ENCODE peak calls at places on chromosomes 3 and 15, in seven cellular contexts. I, K, R, E, L, J and S are unnamed samples.

GRCh38 chr3:22759636-22760310 is 443.4 kb upstream of the UBE2E2 start:
- DNase-seq in K (no peak), I (no peak), R (no peak), E (no peak), J (no peak), L (no peak), S (no peak)

GRCh38 chr15:91342091-91342490 is 242.0 kb downstream of the SV2B start:
- DNase-seq in L (no peak), J (no peak), R (no peak), I (no peak), E (no peak), K (no peak), S (no peak)

GRCh38 chr15:72231847-72232461 is 964 bp upstream of the PKM start:
- DNase-seq in L (peak), E (peak), R (peak), K (peak), I (peak), J (no peak), S (peak)

GRCh38 chr3:168467085-168467714 is 371.5 kb upstream of the GOLIM4 start:
- DNase-seq in L (no peak), J (no peak), I (peak), R (peak), K (no peak), E (peak), S (peak)

GRCh38 chr3:45272411-45272810 is 46.3 kb upstream of the TMEM158 start:
- DNase-seq in E (no peak), K (no peak), I (no peak), J (no peak), R (no peak), L (no peak), S (no peak)

GRCh38 chr15:78236491-78236890 is 2.1 kb upstream of the ACSBG1 start:
- DNase-seq in R (no peak), L (no peak), K (no peak), E (no peak), J (no peak), I (no peak), S (no peak)

GRCh38 chr3:27349832-27350231 is 19.4 kb downstream of the NEK10 start:
- DNase-seq in E (no peak), R (no peak), L (no peak), I (no peak), J (no peak), K (no peak), S (no peak)

GRCh38 chr3:119778811-119779210 is 3.1 kb upstream of the NR1I2 start:
- DNase-seq in J (no peak), K (no peak), I (no peak), R (no peak), E (no peak), L (no peak), S (no peak)

GRCh38 chr3:8423307-8423706 is 78.3 kb upstream of the LMCD1 start:
- DNase-seq in J (no peak), R (no peak), L (no peak), E (no peak), K (no peak), I (no peak), S (no peak)

GRCh38 chr15:98684995-98685525 is 36.7 kb downstream of the IGF1R start:
- DNase-seq in E (no peak), J (no peak), L (no peak), R (peak), K (no peak), I (no peak), S (no peak)